ENCODE peak calls at places on chromosomes 13 and 19, in four cellular contexts. E, Y, Z and C are unnamed samples.

GRCh38 chr19:47447470-47448359 is 24.0 kb downstream of the SLC8A2 start:
- DNase-seq in Y (no peak), E (peak; percentile 31), Z (peak; percentile 96), C (peak; percentile 67)

GRCh38 chr13:59391696-59392095 is 772.0 kb downstream of the DIAPH3 start:
- DNase-seq in E (peak; percentile 39), Y (peak; percentile 45), Z (peak; percentile 31), C (peak; percentile 38)

GRCh38 chr13:99374994-99375805 is 68.0 kb upstream of the GPR183 start:
- DNase-seq in Y (no peak), E (no peak), Z (no peak), C (no peak)

GRCh38 chr13:37587236-37587635 is 11.3 kb downstream of the POSTN start:
- DNase-seq in Y (no peak), Z (no peak), E (no peak), C (no peak)

GRCh38 chr13:109642358-109642757 is 144.0 kb downstream of the IRS2 start:
- DNase-seq in E (no peak), Y (no peak), Z (no peak), C (no peak)

GRCh38 chr13:89846890-89847585 is 1500.4 kb upstream of the MIR17HG start:
- DNase-seq in Z (no peak), E (no peak), Y (no peak), C (no peak)

GRCh38 chr13:87444135-87444534 is 227.0 kb upstream of the SLITRK5 start:
- DNase-seq in E (no peak), Y (no peak), Z (no peak), C (no peak)

GRCh38 chr19:48480476-48481190 is 11.5 kb downstream of the CYTH2 start:
- DNase-seq in Y (no peak), E (no peak), Z (no peak), C (no peak)

GRCh38 chr19:40424637-40425449 is 949 bp downstream of the SERTAD1 start:
- DNase-seq in E (no peak), Z (peak; percentile 22), Y (no peak), C (no peak)

GRCh38 chr13:51629711-51630575 is 45.7 kb downstream of the WDFY2 start:
- DNase-seq in Z (no peak), Y (no peak), E (no peak), C (no peak)

GRCh38 chr13:114135731-114136171 is 3.3 kb upstream of the RASA3 start:
- DNase-seq in E (no peak), Y (no peak), Z (no peak), C (no peak)

GRCh38 chr13:24493356-24493755 is 19.2 kb downstream of the PARP4 start:
- DNase-seq in E (no peak), Y (no peak), Z (no peak), C (no peak)

DNA sequence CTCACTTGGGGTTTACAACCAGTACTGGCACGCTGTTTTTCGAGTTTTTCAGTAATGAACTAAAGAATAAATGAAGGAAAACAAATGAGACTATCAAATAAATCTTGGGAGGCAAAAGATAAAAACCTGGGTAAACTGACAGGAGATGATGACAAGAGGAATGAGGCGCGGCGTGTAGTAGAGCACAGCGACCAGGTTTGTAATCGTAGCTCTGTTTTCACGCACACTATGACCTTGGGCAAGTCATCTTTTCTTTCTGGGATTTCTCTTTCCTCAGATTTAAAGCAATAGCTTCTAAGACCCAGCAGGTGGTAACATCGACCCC is 419 bp downstream of the MRPS31 start:
- DNase-seq in E (no peak), Z (no peak), Y (no peak), C (no peak)
- TF ChIP-seq KDM1A in E (no peak), Z (no peak), Y (no peak), C (no peak)

GRCh38 chr13:111153977-111154332 is 38.8 kb downstream of the ARHGEF7 start:
- DNase-seq in E (peak; percentile 38), Y (no peak), Z (peak; percentile 45), C (no peak)

GRCh38 chr13:111158136-111158805 is 43.2 kb downstream of the ARHGEF7 start:
- DNase-seq in Y (no peak), Z (no peak), E (no peak), C (no peak)

GRCh38 chr13:111156421-111156820 is 41.3 kb downstream of the ARHGEF7 start:
- DNase-seq in Y (no peak), E (no peak), Z (no peak), C (no peak)

GRCh38 chr13:111153279-111153976 is 38.3 kb downstream of the ARHGEF7 start:
- DNase-seq in E (peak; percentile 88), Y (no peak), Z (peak; percentile 90), C (peak; percentile 75)

GRCh38 chr13:111152836-111153235 is 37.7 kb downstream of the ARHGEF7 start:
- DNase-seq in E (peak; percentile 61), Z (no peak), Y (no peak), C (no peak)
- TF ChIP-seq BHLHE40 in E (no peak), Z (no peak), Y (no peak), C (no peak)

GRCh38 chr19:6668696-6669095 is 1.3 kb downstream of the TNFSF14 start:
- DNase-seq in Y (no peak), Z (no peak), E (no peak), C (no peak)
- TF ChIP-seq KDM1A in Y (no peak), Z (no peak), E (no peak), C (no peak)

DNA sequence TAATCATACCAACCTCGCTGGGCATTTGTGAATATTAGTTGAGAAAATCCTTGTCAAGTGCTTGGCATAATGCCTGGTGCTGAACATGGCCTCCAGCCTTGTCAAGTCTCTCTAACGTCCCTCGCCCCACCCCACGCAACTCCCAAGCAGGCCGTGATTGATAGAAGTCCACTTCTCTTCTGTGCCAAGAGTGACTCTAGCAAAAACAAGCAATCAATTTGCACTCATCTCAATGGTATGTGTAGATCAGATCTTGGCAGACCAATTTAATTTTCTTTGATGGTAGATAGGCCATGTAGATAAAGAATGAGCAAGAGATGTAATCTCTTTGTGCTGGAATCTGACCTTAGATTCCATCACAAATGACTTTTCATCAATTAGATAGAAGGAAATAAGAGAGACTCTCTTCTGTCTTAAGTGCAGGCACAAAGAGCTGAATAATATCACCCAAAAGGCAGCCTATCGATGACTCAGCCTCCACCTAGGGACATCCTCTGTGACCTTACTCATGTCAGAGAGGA is 31.0 kb upstream of the KATNAL1 start:
- DNase-seq in Z (no peak), Y (no peak), E (no peak), C (no peak)
- TF ChIP-seq BHLHE40 in Z (no peak), Y (no peak), E (no peak), C (no peak)

DNA sequence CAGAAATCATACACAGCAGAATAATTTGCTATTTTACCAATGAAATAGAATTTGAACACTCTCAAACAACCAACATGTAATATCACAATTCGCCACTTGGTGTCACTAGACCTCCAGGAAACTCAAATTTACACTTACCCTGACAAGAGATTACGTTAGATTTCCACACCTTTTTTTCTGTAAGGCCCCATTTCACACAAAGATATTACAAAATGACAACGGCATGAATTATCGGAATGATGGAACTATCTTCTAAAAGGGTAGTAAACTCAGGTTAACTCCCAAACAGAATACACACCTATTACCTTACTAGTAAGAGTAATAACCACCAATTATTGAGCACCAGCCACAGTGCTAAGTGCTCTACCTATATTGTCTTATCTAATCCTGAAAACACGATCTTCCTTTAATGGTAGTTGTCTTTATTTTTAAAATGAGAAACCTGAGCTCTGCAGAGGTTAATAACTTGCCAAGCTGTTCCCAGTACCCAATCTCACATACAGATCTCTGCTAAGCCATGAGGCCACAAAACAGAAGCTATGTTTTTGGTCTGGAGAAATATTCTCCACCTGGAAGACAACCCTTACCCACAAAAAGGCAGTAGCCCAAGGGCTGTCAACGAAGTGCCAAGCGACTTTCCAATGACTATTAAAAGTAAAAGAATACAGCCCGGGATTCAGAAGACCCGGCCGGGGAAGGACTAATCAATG is 152.4 kb downstream of the DCLK1 start:
- DNase-seq in E (peak; percentile 42), Y (no peak), Z (peak; percentile 25), C (peak; percentile 40)
- TF ChIP-seq KDM1A in E (no peak), Y (no peak), Z (no peak), C (no peak)

GRCh38 chr13:47136659-47136975 is 239.8 kb upstream of the HTR2A start:
- DNase-seq in Z (no peak), E (no peak), Y (no peak), C (no peak)

GRCh38 chr13:47139519-47139918 is 242.7 kb upstream of the HTR2A start:
- DNase-seq in E (no peak), Z (no peak), Y (no peak), C (no peak)

GRCh38 chr13:47135800-47136658 is 239.2 kb upstream of the HTR2A start:
- DNase-seq in Y (no peak), E (no peak), Z (no peak), C (no peak)

GRCh38 chr13:47133024-47133445 is 236.2 kb upstream of the HTR2A start:
- DNase-seq in E (no peak), Y (no peak), Z (no peak), C (no peak)

GRCh38 chr13:47134939-47135489 is 238.2 kb upstream of the HTR2A start:
- DNase-seq in Z (no peak), Y (no peak), E (no peak), C (no peak)
- TF ChIP-seq BHLHE40 in Z (no peak), Y (no peak), E (no peak), C (no peak)